ENCODE peak calls at places on chromosome 20, in ten cellular contexts. One of them, this sample, is unnamed.

GRCh38 chr20:49281059-49281912 is 3.4 kb upstream of the ZNFX1 start:
- DNase-seq in nephron progenitor cell: no peak
- DNase-seq in left ventricle myocardium superior: no peak
- DNase-seq in WERI-Rb-1: no peak
- DNase-seq in putamen: no peak
- DNase-seq in SHP77: no peak
- DNase-seq in T follicular helper cell: no peak
- DNase-seq in smooth muscle cell of the brain vasculature: no peak
- DNase-seq in GM23248: peak
- DNase-seq in CD4-positive, alpha-beta memory T cell: no peak
- DNase-seq in this sample: peak

GRCh38 chr20:56627122-56628014 is 1.7 kb upstream of the TFAP2C start:
- DNase-seq in nephron progenitor cell: peak
- DNase-seq in left ventricle myocardium superior: no peak
- DNase-seq in WERI-Rb-1: no peak
- DNase-seq in putamen: no peak
- DNase-seq in SHP77: no peak
- DNase-seq in T follicular helper cell: no peak
- DNase-seq in smooth muscle cell of the brain vasculature: no peak
- DNase-seq in GM23248: no peak
- DNase-seq in CD4-positive, alpha-beta memory T cell: no peak
- DNase-seq in this sample: no peak

GRCh38 chr20:63542696-63543095 is 4.9 kb downstream of the SRMS start:
- DNase-seq in nephron progenitor cell: no peak
- DNase-seq in left ventricle myocardium superior: no peak
- DNase-seq in WERI-Rb-1: no peak
- DNase-seq in putamen: no peak
- DNase-seq in SHP77: no peak
- DNase-seq in T follicular helper cell: no peak
- DNase-seq in smooth muscle cell of the brain vasculature: no peak
- DNase-seq in GM23248: no peak
- DNase-seq in CD4-positive, alpha-beta memory T cell: no peak
- DNase-seq in this sample: no peak

GRCh38 chr20:46013826-46014516 is 5.3 kb downstream of the MMP9 start:
- DNase-seq in nephron progenitor cell: peak
- DNase-seq in left ventricle myocardium superior: peak
- DNase-seq in WERI-Rb-1: peak
- DNase-seq in putamen: no peak
- DNase-seq in SHP77: peak
- DNase-seq in T follicular helper cell: peak
- DNase-seq in smooth muscle cell of the brain vasculature: no peak
- DNase-seq in GM23248: peak
- DNase-seq in CD4-positive, alpha-beta memory T cell: peak
- DNase-seq in this sample: peak

GRCh38 chr20:61316351-61316750 is 64.3 kb downstream of the CDH4 start:
- DNase-seq in nephron progenitor cell: no peak
- DNase-seq in left ventricle myocardium superior: no peak
- DNase-seq in WERI-Rb-1: no peak
- DNase-seq in putamen: no peak
- DNase-seq in SHP77: no peak
- DNase-seq in T follicular helper cell: no peak
- DNase-seq in smooth muscle cell of the brain vasculature: no peak
- DNase-seq in GM23248: no peak
- DNase-seq in CD4-positive, alpha-beta memory T cell: no peak
- DNase-seq in this sample: no peak

GRCh38 chr20:10487354-10488115 is 52.4 kb downstream of the SLX4IP start:
- DNase-seq in nephron progenitor cell: no peak
- DNase-seq in left ventricle myocardium superior: no peak
- DNase-seq in WERI-Rb-1: no peak
- DNase-seq in putamen: no peak
- DNase-seq in SHP77: no peak
- DNase-seq in T follicular helper cell: no peak
- DNase-seq in smooth muscle cell of the brain vasculature: no peak
- DNase-seq in GM23248: peak
- DNase-seq in CD4-positive, alpha-beta memory T cell: no peak
- DNase-seq in this sample: peak

GRCh38 chr20:35451295-35451694 is 4.1 kb upstream of the CEP250 start:
- DNase-seq in nephron progenitor cell: no peak
- DNase-seq in left ventricle myocardium superior: no peak
- DNase-seq in WERI-Rb-1: no peak
- DNase-seq in putamen: no peak
- DNase-seq in SHP77: no peak
- DNase-seq in T follicular helper cell: no peak
- DNase-seq in smooth muscle cell of the brain vasculature: no peak
- DNase-seq in GM23248: no peak
- DNase-seq in CD4-positive, alpha-beta memory T cell: no peak
- DNase-seq in this sample: no peak

GRCh38 chr20:23143098-23143497 is 57.0 kb upstream of the CD93 start:
- DNase-seq in nephron progenitor cell: no peak
- DNase-seq in left ventricle myocardium superior: peak
- DNase-seq in WERI-Rb-1: no peak
- DNase-seq in putamen: no peak
- DNase-seq in SHP77: peak
- DNase-seq in T follicular helper cell: no peak
- DNase-seq in smooth muscle cell of the brain vasculature: no peak
- DNase-seq in GM23248: peak
- DNase-seq in CD4-positive, alpha-beta memory T cell: no peak
- DNase-seq in this sample: peak

GRCh38 chr20:49987015-49987867 is 4.5 kb downstream of the SNAI1 start:
- DNase-seq in nephron progenitor cell: no peak
- DNase-seq in left ventricle myocardium superior: no peak
- DNase-seq in WERI-Rb-1: peak
- DNase-seq in putamen: no peak
- DNase-seq in SHP77: no peak
- DNase-seq in T follicular helper cell: no peak
- DNase-seq in smooth muscle cell of the brain vasculature: no peak
- DNase-seq in GM23248: peak
- DNase-seq in CD4-positive, alpha-beta memory T cell: no peak
- DNase-seq in this sample: peak

GRCh38 chr20:9474835-9475413 is 39.5 kb upstream of the LAMP5 start:
- DNase-seq in nephron progenitor cell: no peak
- DNase-seq in left ventricle myocardium superior: no peak
- DNase-seq in WERI-Rb-1: no peak
- DNase-seq in putamen: peak
- DNase-seq in SHP77: no peak
- DNase-seq in T follicular helper cell: no peak
- DNase-seq in smooth muscle cell of the brain vasculature: no peak
- DNase-seq in GM23248: peak
- DNase-seq in CD4-positive, alpha-beta memory T cell: no peak
- DNase-seq in this sample: peak

GRCh38 chr20:24657211-24657610 is 187.8 kb downstream of the SYNDIG1 start:
- DNase-seq in nephron progenitor cell: peak
- DNase-seq in left ventricle myocardium superior: no peak
- DNase-seq in WERI-Rb-1: no peak
- DNase-seq in putamen: no peak
- DNase-seq in SHP77: no peak
- DNase-seq in T follicular helper cell: no peak
- DNase-seq in smooth muscle cell of the brain vasculature: peak
- DNase-seq in GM23248: peak
- DNase-seq in CD4-positive, alpha-beta memory T cell: no peak
- DNase-seq in this sample: peak